ENCODE peak calls at places on chromosomes 12 and 14, in four cellular contexts. W is mesenchymal stem cell, K is H9, Y is neuronal stem cell. C is an unnamed sample.

GRCh38 chr12:112159146-112159541 is 33.8 kb downstream of the TRAFD1 start:
- DNase-seq in Y (no peak), W (no peak), K (no peak), C (no peak)

GRCh38 chr12:2052861-2053674 is at the start of gene CACNA1C:
- DNase-seq in W (peak), K (peak), Y (peak), C (peak)

GRCh38 chr12:94263905-94264655 is 115.7 kb downstream of the PLXNC1 start:
- DNase-seq in Y (no peak), W (no peak), K (peak), C (no peak)

GRCh38 chr12:97276198-97276580 is 186.4 kb upstream of the RMST start:
- DNase-seq in K (peak), Y (peak), W (no peak), C (no peak)

GRCh38 chr14:72663956-72664650 is 229.8 kb downstream of the DPF3 start:
- DNase-seq in W (peak), K (no peak), Y (no peak), C (no peak)

GRCh38 chr12:132429122-132429931 is 60.6 kb upstream of the FBRSL1 start:
- DNase-seq in W (no peak), K (peak), Y (no peak), C (no peak)

GRCh38 chr12:122399592-122400373 is 22.7 kb downstream of the CLIP1 start:
- DNase-seq in Y (peak), K (peak), W (peak), C (peak)

GRCh38 chr12:124770725-124771124 is 92.9 kb downstream of the SCARB1 start:
- DNase-seq in K (no peak), Y (no peak), W (no peak), C (no peak)

GRCh38 chr12:124771462-124772361 is 92.0 kb downstream of the SCARB1 start:
- DNase-seq in W (peak), Y (peak), K (peak), C (peak)

DNA sequence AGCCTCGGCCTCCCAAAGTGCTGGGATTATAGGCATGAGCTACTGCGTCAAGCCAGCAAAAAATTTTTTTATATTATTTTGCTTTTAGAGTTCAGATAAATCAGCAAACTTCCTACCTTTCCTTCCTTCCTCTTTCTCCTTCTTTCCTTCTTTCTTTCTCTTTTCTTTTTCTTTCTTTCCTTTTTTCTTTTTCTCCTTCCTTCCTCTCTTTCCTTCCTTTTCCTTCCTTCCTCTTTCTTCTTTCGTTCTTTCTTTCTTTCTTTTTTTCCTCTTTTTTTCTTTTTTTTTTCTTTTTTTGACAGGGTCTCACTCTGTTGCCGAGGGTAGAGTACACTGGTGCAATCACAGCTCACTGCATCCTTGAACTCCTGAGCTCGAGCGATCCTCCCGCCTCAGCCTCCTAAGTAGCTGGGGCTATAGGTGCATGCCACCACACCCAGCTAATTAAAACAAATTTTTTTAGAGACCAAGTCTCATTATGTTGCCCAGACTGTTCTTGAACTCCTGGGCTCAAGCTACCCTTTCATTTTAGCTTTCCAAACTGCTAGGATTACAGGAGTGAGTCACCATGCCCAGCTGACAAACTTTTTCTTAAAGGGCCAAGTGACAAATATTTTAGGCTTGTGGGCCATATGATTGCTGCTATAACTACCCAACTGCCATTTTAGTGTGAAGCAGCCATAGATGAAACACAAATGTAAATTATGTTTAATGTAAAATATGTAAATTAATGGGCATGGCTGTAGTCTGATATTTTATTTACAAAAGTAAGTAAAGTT is 7.1 kb upstream of the WASHC4 start:
- DNase-seq in K (no peak), Y (no peak), W (peak), C (peak)
- H4K8ac ChIP-seq in K (no peak), Y (no peak), W (no peak), C (no peak)

GRCh38 chr12:119175115-119175514 is 3.6 kb upstream of the HSPB8 start:
- DNase-seq in K (no peak), W (no peak), Y (no peak), C (no peak)
- H4K8ac ChIP-seq in K (no peak), W (no peak), Y (no peak), C (no peak)

DNA sequence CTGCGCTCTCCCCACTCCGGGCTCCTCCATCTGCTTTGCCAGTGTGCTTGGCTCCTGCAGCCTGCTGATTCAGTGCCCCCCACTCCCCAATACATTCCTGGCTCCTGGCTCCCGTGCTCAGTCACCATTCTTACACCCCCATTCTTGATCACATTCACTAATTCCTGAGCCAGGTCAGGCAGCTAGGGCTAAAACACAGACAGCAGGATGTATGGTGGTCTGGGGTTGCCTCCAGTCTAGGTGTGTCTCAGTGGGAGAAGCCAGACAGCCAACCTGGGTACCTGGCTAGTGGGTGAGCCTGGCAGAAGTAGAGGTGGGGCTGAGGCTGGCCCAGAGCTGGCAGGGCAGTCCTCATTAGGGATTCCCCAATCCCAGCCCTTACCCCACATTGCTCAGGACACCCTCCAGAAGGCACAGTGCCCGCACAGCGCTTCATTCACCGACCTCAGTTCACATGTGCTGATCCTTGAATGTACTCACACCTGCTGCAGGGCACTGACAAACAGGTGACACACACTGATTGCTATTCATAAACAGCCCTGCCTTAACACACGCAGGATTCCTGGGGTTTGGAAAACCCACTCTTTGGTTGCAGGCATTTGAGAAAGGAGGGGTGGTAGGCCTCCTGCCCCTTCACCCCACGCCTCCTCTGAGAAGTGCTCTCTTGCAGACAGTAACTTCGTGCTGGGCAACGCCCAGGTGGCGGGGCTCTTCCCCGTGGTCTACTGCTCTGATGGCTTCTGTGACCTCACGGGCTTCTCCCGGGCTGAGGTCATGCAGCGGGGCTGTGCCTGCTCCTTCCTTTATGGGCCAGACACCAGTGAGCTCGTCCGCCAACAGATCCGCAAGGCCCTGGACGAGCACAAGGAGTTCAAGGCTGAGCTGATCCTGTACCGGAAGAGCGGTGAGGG is 1.7 kb downstream of the KCNH3 start:
- DNase-seq in K (no peak), W (no peak), Y (no peak), C (no peak)
- H4K8ac ChIP-seq in K (no peak), W (no peak), Y (no peak), C (no peak)

DNA sequence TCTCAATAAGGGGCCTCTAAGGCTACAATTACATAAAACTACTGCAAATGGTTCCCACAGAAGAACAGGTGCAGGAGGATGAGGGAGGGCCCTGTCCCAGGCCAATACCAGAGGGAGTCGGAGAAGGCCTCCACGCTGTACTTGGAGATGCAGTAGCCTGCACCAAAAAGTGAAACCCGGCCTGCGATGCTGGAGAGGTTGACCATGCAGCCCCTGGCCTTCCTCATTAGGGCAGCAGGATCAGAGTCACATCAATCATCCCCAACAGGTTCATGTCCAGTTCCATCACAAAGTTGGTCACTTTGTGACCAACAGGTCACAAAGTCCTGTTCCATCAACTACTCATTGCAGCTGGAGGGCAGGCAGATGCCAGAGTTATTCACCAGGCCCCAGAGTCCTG is 23.0 kb downstream of the ZBTB39 start:
- DNase-seq in W (no peak), K (no peak), Y (no peak), C (no peak)
- H4K8ac ChIP-seq in W (no peak), K (no peak), Y (no peak), C (no peak)

GRCh38 chr12:751192-751827 is 1.1 kb upstream of the WNK1 start:
- DNase-seq in W (peak), K (peak), Y (peak), C (peak)
- H4K8ac ChIP-seq in W (peak), K (no peak), Y (no peak), C (peak)